ENCODE peak calls at places on chromosome 3, in four cellular contexts. N is CD8-positive, alpha-beta memory T cell; A is PC-3; P is heart left ventricle. Q is an unnamed sample.

GRCh38 chr3:23806322-23807160 is 786 bp downstream of the UBE2E1 start:
- DNase-seq in A (no peak), N (peak; percentile 17), P (peak; percentile 50), Q (peak; percentile 16)

GRCh38 chr3:58521002-58521670 is 15.9 kb downstream of the ACOX2 start:
- DNase-seq in A (no peak), N (no peak), P (no peak), Q (no peak)

GRCh38 chr3:41202834-41203345 is 3.6 kb downstream of the CTNNB1 start:
- DNase-seq in P (no peak), N (no peak), A (peak; percentile 70), Q (no peak)

GRCh38 chr3:16583551-16583950 is 21.7 kb downstream of the DAZL start:
- DNase-seq in P (no peak), N (no peak), A (peak; percentile 39), Q (no peak)

GRCh38 chr3:25291524-25291923 is 136.5 kb upstream of the RARB start:
- DNase-seq in P (no peak), A (no peak), N (no peak), Q (no peak)

GRCh38 chr3:130480736-130481135 is 36.2 kb upstream of the COL6A6 start:
- DNase-seq in N (no peak), A (peak; percentile 48), P (peak; percentile 21), Q (no peak)

GRCh38 chr3:114527036-114527644 is 233.3 kb downstream of the TIGIT start:
- DNase-seq in N (no peak), A (peak; percentile 27), P (no peak), Q (no peak)

GRCh38 chr3:14403636-14404395 is 1.4 kb downstream of the SLC6A6 start:
- DNase-seq in N (no peak), P (peak; percentile 80), A (peak; percentile 20), Q (no peak)

GRCh38 chr3:48088056-48088748 is 72.0 kb upstream of the MAP4 start:
- DNase-seq in N (no peak), P (peak; percentile 61), A (no peak), Q (no peak)

GRCh38 chr3:151726016-151726415 is 7.7 kb upstream of the AADACL2 start:
- DNase-seq in P (no peak), A (peak; percentile 13), N (no peak), Q (no peak)

GRCh38 chr3:165518346-165518745 is 318.9 kb downstream of the BCHE start:
- DNase-seq in P (no peak), N (no peak), A (no peak), Q (no peak)

GRCh38 chr3:188824596-188824995 is 347.2 kb upstream of the TPRG1 start:
- DNase-seq in P (no peak), A (no peak), N (no peak), Q (no peak)

GRCh38 chr3:174191380-174191779 is 667.8 kb upstream of the NAALADL2 start:
- DNase-seq in P (no peak), A (no peak), N (no peak), Q (no peak)

GRCh38 chr3:61561374-61562041 is at the start of gene PTPRG:
- DNase-seq in A (peak; percentile 62), N (no peak), P (peak; percentile 94), Q (no peak)

GRCh38 chr3:138060792-138061191 is 50.8 kb downstream of the CLDN18 start:
- DNase-seq in N (no peak), A (no peak), P (no peak), Q (no peak)

DNA sequence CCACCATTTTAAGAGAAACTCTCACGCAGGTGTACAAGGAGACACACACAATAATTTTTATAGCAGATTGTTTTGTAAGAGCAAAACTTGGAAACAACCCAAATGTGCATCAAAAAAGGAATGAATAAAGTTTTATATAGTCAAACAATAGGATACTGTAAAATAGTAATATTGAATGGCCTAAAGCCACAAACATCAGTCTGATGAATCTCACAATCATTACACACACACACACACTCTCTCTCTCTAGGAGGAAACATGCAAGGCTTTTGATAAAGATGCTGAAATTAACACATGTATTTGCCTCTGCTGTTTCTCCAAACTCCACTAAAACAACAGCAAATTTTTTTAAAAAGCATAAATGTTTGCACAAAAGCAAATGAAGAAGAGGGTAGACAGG is 37.3 kb downstream of the ADIPOQ start:
- DNase-seq in A (no peak), N (no peak), P (no peak), Q (no peak)
- H3K4me3 ChIP-seq in A (no peak overlapping the region), N (no peak overlapping the region), P (no peak overlapping the region), Q (no peak overlapping the region)

DNA sequence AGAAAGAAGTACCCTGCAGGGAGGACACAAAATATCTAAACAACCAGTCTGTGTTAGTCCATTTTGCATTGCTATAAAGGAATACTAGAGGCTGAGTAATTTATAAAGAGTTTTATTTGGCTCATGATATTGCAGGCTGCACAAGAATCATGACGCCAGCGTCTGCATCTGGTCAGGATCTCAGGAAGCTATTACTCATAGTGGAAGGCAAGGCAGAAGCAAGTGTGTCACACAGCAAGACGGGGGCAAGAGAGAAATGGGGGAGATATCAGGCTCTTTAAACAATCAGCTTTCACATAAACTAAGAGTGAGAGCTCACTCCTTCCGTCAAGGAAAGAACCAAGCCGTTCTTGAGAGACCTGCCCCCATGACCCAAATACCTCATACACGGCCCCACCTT is 614.8 kb downstream of the ZIC1 start:
- DNase-seq in A (peak; percentile 17), P (peak; percentile 22), N (no peak), Q (no peak)
- H3K27ac ChIP-seq in A (no peak overlapping the region), P (no peak overlapping the region), N (no peak overlapping the region), Q (no peak overlapping the region)

GRCh38 chr3:123423806-123424205 is 25.1 kb downstream of the ADCY5 start:
- DNase-seq in A (no peak), N (no peak), P (no peak), Q (no peak)
- H3K4me1 ChIP-seq in A (no peaks in the 10 kb centered on the region), N (no peaks in the 10 kb centered on the region), P (peaks cover 51% of the 10 kb centered on the region), Q (no peaks in the 10 kb centered on the region)

DNA sequence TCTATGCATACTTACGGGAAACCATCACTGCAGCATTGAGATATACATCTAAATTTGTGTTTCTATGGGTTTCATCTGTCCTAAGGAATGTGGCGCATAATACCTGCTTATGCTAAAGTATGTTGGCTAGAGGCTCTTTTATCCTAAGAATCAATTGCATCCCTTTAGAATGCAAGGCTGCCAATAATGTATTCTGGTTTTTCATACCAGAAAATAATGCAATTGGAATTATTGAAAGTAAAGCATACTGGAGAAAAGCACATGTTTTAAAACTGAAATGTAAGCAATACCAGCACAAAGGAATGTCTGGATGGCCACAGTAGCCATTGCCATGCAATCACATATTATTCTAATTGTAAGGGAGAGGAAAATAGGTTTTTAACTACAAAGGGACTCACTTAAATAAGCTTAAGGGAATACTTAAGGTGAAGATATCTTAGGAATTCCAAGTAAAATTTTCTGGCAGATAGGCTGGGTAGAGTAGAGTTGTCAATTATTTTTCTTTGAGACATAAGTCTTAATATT is 834.5 kb upstream of the NECTIN3 start:
- DNase-seq in N (no peak), A (no peak), P (no peak), Q (no peak)
- H3K4me3 ChIP-seq in N (no peak overlapping the region), A (no peak overlapping the region), P (no peak overlapping the region), Q (no peak overlapping the region)

Q was measured in effector memory CD4-positive, alpha-beta T cell.